ENCODE peak calls at places on chromosomes 16 and 17, in four cellular contexts. N is GM12878, Y is HepG2, E is K562. P is an unnamed sample.

GRCh38 chr16:23670137-23670776 is 8.4 kb upstream of the PLK1 start:
- DNase-seq in E (no peak), Y (no peak), N (peak), P (no peak)

GRCh38 chr17:12627177-12627629 is 38.5 kb upstream of the MYOCD start:
- DNase-seq in N (no peak), E (peak), Y (peak), P (no peak)

GRCh38 chr16:87728026-87728425 is 37.8 kb downstream of the KLHDC4 start:
- DNase-seq in N (no peak), E (no peak), Y (no peak), P (no peak)

GRCh38 chr16:89687092-89687940 is 827 bp downstream of the CDK10 start:
- DNase-seq in N (peak), Y (peak), E (peak), P (no peak)

GRCh38 chr16:30724641-30725464 is 23.4 kb upstream of the PHKG2 start:
- DNase-seq in N (no peak), Y (no peak), E (no peak), P (no peak)

GRCh38 chr17:64103751-64104364 is 26.1 kb downstream of the ERN1 start:
- DNase-seq in N (peak), E (no peak), Y (no peak), P (no peak)

GRCh38 chr17:27384721-27385120 is 71.5 kb upstream of the KSR1 start:
- DNase-seq in Y (no peak), E (no peak), N (no peak), P (no peak)

GRCh38 chr16:87703835-87704375 is 61.9 kb downstream of the KLHDC4 start:
- DNase-seq in E (no peak), N (no peak), Y (no peak), P (no peak)

GRCh38 chr16:57607676-57608461 is 20.6 kb upstream of the ADGRG1 start:
- DNase-seq in E (no peak), N (no peak), Y (no peak), P (no peak)

GRCh38 chr17:43176119-43176570 is 5.1 kb downstream of the NBR1 start:
- DNase-seq in Y (peak), E (no peak), N (no peak), P (no peak)

GRCh38 chr17:10051112-10051511 is 146.0 kb upstream of the RCVRN start:
- DNase-seq in E (no peak), N (no peak), Y (no peak), P (no peak)

GRCh38 chr17:43092891-43093290 is 32.3 kb downstream of the BRCA1 start:
- DNase-seq in E (no peak), Y (no peak), N (no peak), P (no peak)

GRCh38 chr17:79844869-79845600 is 5.8 kb upstream of the CBX4 start:
- DNase-seq in Y (peak), N (no peak), E (peak), P (peak)

GRCh38 chr17:5553479-5553878 is 30.8 kb downstream of the NLRP1 start:
- DNase-seq in N (no peak), Y (no peak), E (no peak), P (no peak)

GRCh38 chr17:73007447-73007846 is 85.0 kb downstream of the SLC39A11 start:
- DNase-seq in Y (no peak), N (no peak), E (no peak), P (no peak)

GRCh38 chr16:49189286-49189685 is 92.4 kb downstream of the CBLN1 start:
- DNase-seq in Y (no peak), N (no peak), E (no peak), P (no peak)

GRCh38 chr17:28841901-28842281 is 699 bp downstream of the FAM222B start:
- DNase-seq in E (peak), Y (no peak), N (no peak), P (peak)

GRCh38 chr16:69798466-69798865 is 36.3 kb downstream of the WWP2 start:
- DNase-seq in E (no peak), N (no peak), Y (no peak), P (no peak)

GRCh38 chr17:81043725-81044427 is 8.9 kb downstream of the BAIAP2 start:
- DNase-seq in N (no peak), E (no peak), Y (peak), P (peak)

GRCh38 chr17:81841866-81842265 is 7.0 kb upstream of the PPP1R27 start:
- DNase-seq in N (no peak), Y (no peak), E (no peak), P (no peak)

GRCh38 chr16:66620419-66620775 is 15.9 kb downstream of the CMTM3 start:
- DNase-seq in E (no peak), N (no peak), Y (no peak), P (no peak)

GRCh38 chr17:41518789-41519449 is at the start of gene KRT15:
- DNase-seq in Y (no peak), E (no peak), N (no peak), P (no peak)

GRCh38 chr17:83010323-83011200 is 68.8 kb upstream of the METRNL start:
- DNase-seq in Y (no peak), N (no peak), E (no peak), P (no peak)

GRCh38 chr16:88383401-88384221 is 852 bp downstream of the ZNF469 start:
- DNase-seq in N (no peak), Y (no peak), E (no peak), P (peak)

GRCh38 chr16:14146445-14146844 is 75.3 kb downstream of the MRTFB start:
- DNase-seq in N (no peak), Y (peak), E (no peak), P (no peak)

GRCh38 chr17:14803781-14804180 is 461.3 kb downstream of the PMP22 start:
- DNase-seq in Y (no peak), N (no peak), E (no peak), P (no peak)

GRCh38 chr17:74686761-74687160 is 26.0 kb downstream of the CD300LF start:
- DNase-seq in N (no peak), E (no peak), Y (no peak), P (no peak)

GRCh38 chr16:82176204-82176603 is 6.2 kb upstream of the MPHOSPH6 start:
- DNase-seq in N (no peak), Y (no peak), E (no peak), P (no peak)

GRCh38 chr17:66567234-66568170 is 265.1 kb downstream of the PRKCA start:
- DNase-seq in Y (peak), N (peak), E (peak), P (peak)

GRCh38 chr16:8848939-8849391 is 19.8 kb downstream of the CARHSP1 start:
- DNase-seq in Y (no peak), E (no peak), N (no peak), P (no peak)

GRCh38 chr16:15952265-15952711 is 2.9 kb downstream of the ABCC1 start:
- DNase-seq in Y (peak), E (peak), N (no peak), P (no peak)

GRCh38 chr17:21425736-21426135 is 49.6 kb downstream of the KCNJ12 start:
- DNase-seq in E (no peak), Y (no peak), N (no peak), P (no peak)

GRCh38 chr17:5537251-5537650 is 47.1 kb downstream of the NLRP1 start:
- DNase-seq in E (no peak), N (no peak), Y (no peak), P (no peak)

GRCh38 chr16:8655184-8655717 is 19.2 kb upstream of the ABAT start:
- DNase-seq in N (peak), Y (peak), E (peak), P (peak)

GRCh38 chr17:63436523-63437110 is 9.5 kb downstream of the CYB561 start:
- DNase-seq in E (peak), Y (no peak), N (no peak), P (peak)

GRCh38 chr17:30380643-30381419 is 2.1 kb downstream of the CPD start:
- DNase-seq in Y (no peak), E (no peak), N (no peak), P (no peak)

GRCh38 chr17:3870871-3871306 is 22.0 kb downstream of the CAMKK1 start:
- DNase-seq in N (no peak), Y (no peak), E (peak), P (no peak)

GRCh38 chr17:42428141-42428944 is 5.3 kb upstream of the CAVIN1 start:
- DNase-seq in Y (peak), N (no peak), E (peak), P (peak)

GRCh38 chr17:51231999-51232398 is 27.9 kb downstream of the MBTD1 start:
- DNase-seq in Y (no peak), N (no peak), E (no peak), P (no peak)
- TF ChIP-seq CBFB in Y (no peak), N (no peak), E (no peak), P (no peak)

GRCh38 chr17:34287858-34288257 is 2.3 kb downstream of the CCL11 start:
- DNase-seq in Y (no peak), E (no peak), N (no peak), P (no peak)

DNA sequence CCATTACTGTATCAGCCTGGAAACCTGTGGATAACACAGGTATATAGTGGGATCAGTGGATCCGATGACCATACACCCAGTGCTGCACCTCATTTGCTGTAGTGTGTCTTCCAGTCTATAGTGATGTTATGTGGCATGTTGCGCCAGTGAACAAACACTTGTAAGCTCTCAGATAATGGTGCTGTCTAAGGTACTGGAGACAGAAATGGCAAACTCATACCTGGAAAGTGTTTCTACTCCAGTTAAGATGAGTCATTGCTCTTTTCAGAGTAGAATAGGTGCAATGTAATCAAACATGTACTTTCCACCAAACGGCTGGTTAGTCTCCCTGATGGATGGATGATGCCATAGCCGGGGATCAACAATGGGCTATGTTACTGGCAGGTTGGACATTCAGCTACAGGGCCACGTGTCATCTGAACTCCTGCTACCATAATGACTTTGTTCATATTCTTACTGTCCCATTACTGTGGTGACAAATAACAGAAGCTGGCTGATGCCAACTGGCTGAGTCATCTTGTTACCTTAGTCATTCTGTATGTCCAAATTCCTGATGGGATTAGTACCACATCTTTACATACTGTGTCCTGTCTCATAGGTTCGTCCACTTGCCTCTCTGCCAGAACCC is 6.3 kb downstream of the CCL11 start:
- DNase-seq in N (no peak), Y (no peak), E (no peak), P (no peak)
- TF ChIP-seq NR2C2 in N (no peak), Y (no peak), E (no peak), P (no peak)

GRCh38 chr17:50112694-50113093 is 17.3 kb downstream of the SAMD14 start:
- DNase-seq in N (no peak), E (no peak), Y (no peak), P (no peak)
- TF ChIP-seq CBFB in N (no peak), E (no peak), Y (no peak), P (no peak)

DNA sequence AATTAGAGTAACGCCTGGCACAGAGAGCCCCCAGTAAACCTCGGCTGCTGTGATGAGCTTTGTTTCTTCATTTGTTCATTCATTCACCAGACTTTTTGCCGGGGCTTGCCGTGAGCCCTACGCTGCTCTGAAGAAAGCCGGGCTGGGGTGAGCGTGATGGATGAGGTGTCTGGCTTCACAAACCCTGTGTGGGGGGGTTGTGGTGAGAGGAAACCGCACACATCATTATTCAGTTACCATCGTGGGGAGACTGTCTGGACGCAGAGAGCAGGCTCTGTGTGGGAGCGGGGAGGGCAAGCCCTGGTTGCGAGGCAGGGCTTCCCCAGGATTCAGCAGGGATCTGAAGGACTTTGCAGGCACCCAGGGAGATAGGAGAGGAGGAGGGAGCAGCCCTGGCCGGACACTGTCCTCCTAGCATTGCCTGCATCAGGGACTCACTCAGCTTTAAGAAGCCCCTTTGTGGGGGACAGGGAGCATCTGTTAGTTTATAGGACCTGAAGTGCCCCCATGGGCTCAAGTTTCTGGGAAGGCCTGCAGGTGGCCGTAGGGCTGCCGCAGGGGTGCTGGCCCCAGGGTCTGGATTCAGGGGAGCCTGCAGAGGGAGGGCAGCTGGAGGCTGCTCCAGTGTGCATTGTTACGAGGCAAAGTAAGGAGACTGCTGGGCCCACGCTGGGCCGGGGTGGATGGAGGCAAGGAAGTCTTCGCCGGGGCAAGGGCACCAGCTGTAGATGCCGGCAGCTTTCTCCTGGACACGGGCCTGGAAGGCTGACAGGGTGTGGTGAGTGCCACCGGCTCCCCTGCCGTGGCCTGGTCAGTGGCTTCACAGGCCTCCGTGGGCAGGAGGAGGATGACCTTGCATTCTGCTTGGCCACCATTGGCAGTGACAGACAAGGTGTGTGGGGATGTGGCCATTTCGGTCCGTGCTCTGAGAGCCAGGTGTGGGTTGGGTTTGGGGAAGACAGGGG is 334.5 kb downstream of the SEC14L1 start:
- DNase-seq in E (no peak), N (no peak), Y (no peak), P (no peak)
- TF ChIP-seq NR2C2 in E (no peak), N (no peak), Y (no peak), P (no peak)

GRCh38 chr17:44414394-44415155 is 25.1 kb upstream of the ITGA2B start:
- DNase-seq in N (no peak), E (no peak), Y (no peak), P (no peak)

GRCh38 chr17:44417553-44417952 is 28.1 kb upstream of the ITGA2B start:
- DNase-seq in E (no peak), N (peak), Y (peak), P (no peak)

DNA sequence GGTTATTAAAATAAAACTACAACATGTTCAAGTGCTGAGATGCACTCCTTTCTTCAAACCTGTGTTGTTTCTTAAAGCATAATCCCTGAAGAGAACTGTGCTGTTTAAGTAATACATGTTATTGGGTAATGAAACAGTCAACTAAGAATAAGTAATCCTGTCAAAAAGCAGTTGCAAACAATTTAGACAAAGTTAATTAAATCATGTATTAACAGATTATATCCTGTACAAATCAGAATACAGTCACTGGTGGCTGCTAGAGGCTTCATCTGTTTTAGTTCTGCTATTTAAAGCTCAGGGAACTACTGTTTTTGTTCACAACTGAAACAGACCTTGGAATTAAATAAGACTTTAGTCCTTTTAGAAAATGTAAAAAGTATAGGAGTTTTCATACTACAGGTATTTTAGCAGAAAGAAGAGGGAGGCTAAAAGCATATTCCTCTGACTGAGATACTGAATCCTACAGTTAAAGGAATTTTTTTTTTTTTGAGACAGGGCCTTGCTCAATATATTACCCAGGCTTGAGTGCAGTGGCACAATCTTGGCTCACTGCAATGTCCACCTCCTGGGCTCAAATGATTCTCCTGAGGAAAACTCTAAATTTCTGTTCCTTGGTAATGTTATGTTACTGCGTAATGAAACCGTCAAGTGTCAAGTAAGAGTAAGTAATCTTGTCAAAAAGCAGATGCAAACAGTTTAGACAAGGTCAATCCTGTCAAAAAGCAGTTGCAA is 27.3 kb upstream of the ITGA2B start:
- DNase-seq in Y (no peak), N (no peak), E (no peak), P (no peak)
- TF ChIP-seq CBFB in Y (no peak), N (no peak), E (no peak), P (no peak)

GRCh38 chr16:19755268-19755667 is 37.2 kb downstream of the IQCK start:
- DNase-seq in Y (no peak), E (no peak), N (no peak), P (no peak)

GRCh38 chr16:19765860-19766553 is 47.9 kb downstream of the IQCK start:
- DNase-seq in N (no peak), E (no peak), Y (no peak), P (no peak)

GRCh38 chr16:19757762-19758595 is 39.9 kb downstream of the IQCK start:
- DNase-seq in E (no peak), Y (peak), N (no peak), P (no peak)

GRCh38 chr16:19757026-19757425 is 39.0 kb downstream of the IQCK start:
- DNase-seq in E (no peak), N (no peak), Y (no peak), P (no peak)

GRCh38 chr16:19760336-19761060 is 42.4 kb downstream of the IQCK start:
- DNase-seq in Y (no peak), E (no peak), N (no peak), P (no peak)
- TF ChIP-seq NR2C2 in Y (no peak), E (no peak), N (no peak), P (no peak)

DNA sequence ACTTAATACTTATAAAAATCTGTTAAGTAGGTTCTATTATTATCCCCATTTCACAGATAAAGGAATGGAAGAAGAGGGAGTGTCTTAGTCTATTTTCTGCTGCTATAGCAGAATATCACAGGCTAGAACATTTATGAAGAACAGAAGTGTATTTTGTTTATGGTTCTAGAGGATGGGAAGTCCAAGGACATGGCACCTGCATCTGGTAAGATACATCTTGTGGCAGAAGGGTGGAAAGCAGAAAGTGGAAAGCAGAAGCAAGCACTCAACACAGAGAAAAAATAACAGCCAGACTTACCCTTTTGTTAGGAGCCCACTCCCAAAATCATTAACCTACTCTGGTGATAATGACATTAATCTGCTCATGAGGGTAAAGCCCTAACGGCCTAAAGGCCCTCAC is 422.4 kb downstream of the NPIPA8 start:
- DNase-seq in N (no peak), E (no peak), Y (no peak), P (no peak)
- TF ChIP-seq CBFB in N (no peak), E (no peak), Y (no peak), P (no peak)

GRCh38 chr16:77840093-77840492 is 51.7 kb downstream of the VAT1L start:
- DNase-seq in E (no peak), Y (no peak), N (no peak), P (no peak)
- TF ChIP-seq NR2C2 in E (no peak), Y (no peak), N (no peak), P (no peak)

P was measured in WTC11.